ENCODE peak calls at places on chromosome 22, in six cellular contexts. One of them, this sample, is unnamed.

GRCh38 chr22:49045276-49045675 is 782.4 kb downstream of the BRD1 start:
- DNase-seq in CD8-positive, alpha-beta T cell: no peak
- DNase-seq in testis: no peak
- DNase-seq in foreskin keratinocyte: no peak
- DNase-seq in upper lobe of right lung: no peak
- DNase-seq in PC-3: no peak
- DNase-seq in this sample: no peak

GRCh38 chr22:31637938-31638618 is 23.9 kb downstream of the PISD start:
- DNase-seq in CD8-positive, alpha-beta T cell: no peak
- DNase-seq in testis: no peak
- DNase-seq in foreskin keratinocyte: no peak
- DNase-seq in upper lobe of right lung: no peak
- DNase-seq in PC-3: no peak
- DNase-seq in this sample: peak; percentile 30

GRCh38 chr22:32158712-32159533 is at the start of gene C22orf42:
- DNase-seq in CD8-positive, alpha-beta T cell: no peak
- DNase-seq in testis: no peak
- DNase-seq in foreskin keratinocyte: no peak
- DNase-seq in upper lobe of right lung: no peak
- DNase-seq in PC-3: no peak
- DNase-seq in this sample: no peak

GRCh38 chr22:32487021-32487420 is 12.4 kb downstream of the FBXO7 start:
- DNase-seq in CD8-positive, alpha-beta T cell: no peak
- DNase-seq in testis: no peak
- DNase-seq in foreskin keratinocyte: no peak
- DNase-seq in upper lobe of right lung: no peak
- DNase-seq in PC-3: no peak
- DNase-seq in this sample: no peak

GRCh38 chr22:31229402-31230140 is 17.5 kb downstream of the LIMK2 start:
- DNase-seq in CD8-positive, alpha-beta T cell: no peak
- DNase-seq in testis: peak; percentile 81
- DNase-seq in foreskin keratinocyte: no peak
- DNase-seq in upper lobe of right lung: no peak
- DNase-seq in PC-3: no peak
- DNase-seq in this sample: no peak

GRCh38 chr22:40449676-40450035 is 79.3 kb downstream of the SGSM3 start:
- DNase-seq in CD8-positive, alpha-beta T cell: no peak
- DNase-seq in testis: no peak
- DNase-seq in foreskin keratinocyte: no peak
- DNase-seq in upper lobe of right lung: no peak
- DNase-seq in PC-3: no peak
- DNase-seq in this sample: peak; percentile 37

GRCh38 chr22:24005201-24005600 is at the start of gene GSTT4:
- DNase-seq in CD8-positive, alpha-beta T cell: no peak
- DNase-seq in testis: no peak
- DNase-seq in foreskin keratinocyte: no peak
- DNase-seq in upper lobe of right lung: no peak
- DNase-seq in PC-3: no peak
- DNase-seq in this sample: no peak

GRCh38 chr22:50270302-50271010 is at the start of gene MAPK11:
- DNase-seq in CD8-positive, alpha-beta T cell: peak; percentile 73
- DNase-seq in testis: peak; percentile 79
- DNase-seq in foreskin keratinocyte: no peak
- DNase-seq in upper lobe of right lung: peak; percentile 87
- DNase-seq in PC-3: peak; percentile 54
- DNase-seq in this sample: peak; percentile 32

GRCh38 chr22:37601540-37602442 is 6.8 kb upstream of the GGA1 start:
- DNase-seq in CD8-positive, alpha-beta T cell: no peak
- DNase-seq in testis: peak; percentile 40
- DNase-seq in foreskin keratinocyte: no peak
- DNase-seq in upper lobe of right lung: no peak
- DNase-seq in PC-3: peak; percentile 62
- DNase-seq in this sample: peak; percentile 16

GRCh38 chr22:30265851-30266444 is 703 bp downstream of the OSM start:
- DNase-seq in CD8-positive, alpha-beta T cell: peak; percentile 82
- DNase-seq in testis: no peak
- DNase-seq in foreskin keratinocyte: no peak
- DNase-seq in upper lobe of right lung: peak; percentile 87
- DNase-seq in PC-3: no peak
- DNase-seq in this sample: no peak

GRCh38 chr22:41362615-41363014 is 19.1 kb upstream of the TEF start:
- DNase-seq in CD8-positive, alpha-beta T cell: no peak
- DNase-seq in testis: no peak
- DNase-seq in foreskin keratinocyte: no peak
- DNase-seq in upper lobe of right lung: no peak
- DNase-seq in PC-3: no peak
- DNase-seq in this sample: no peak

GRCh38 chr22:40482886-40483285 is 112.5 kb downstream of the SGSM3 start:
- DNase-seq in CD8-positive, alpha-beta T cell: no peak
- DNase-seq in testis: no peak
- DNase-seq in foreskin keratinocyte: no peak
- DNase-seq in upper lobe of right lung: no peak
- DNase-seq in PC-3: no peak
- DNase-seq in this sample: no peak

GRCh38 chr22:19933328-19934241 is 8.0 kb upstream of the COMT start:
- DNase-seq in CD8-positive, alpha-beta T cell: no peak
- DNase-seq in testis: no peak
- DNase-seq in foreskin keratinocyte: no peak
- DNase-seq in upper lobe of right lung: peak; percentile 42
- DNase-seq in PC-3: no peak
- DNase-seq in this sample: no peak

GRCh38 chr22:21020802-21021429 is 6.0 kb downstream of the P2RX6 start:
- DNase-seq in CD8-positive, alpha-beta T cell: peak; percentile 31
- DNase-seq in testis: no peak
- DNase-seq in foreskin keratinocyte: no peak
- DNase-seq in upper lobe of right lung: no peak
- DNase-seq in PC-3: peak; percentile 16
- DNase-seq in this sample: no peak

GRCh38 chr22:49765091-49765771 is 62.4 kb downstream of the BRD1 start:
- DNase-seq in CD8-positive, alpha-beta T cell: no peak
- DNase-seq in testis: peak; percentile 9
- DNase-seq in foreskin keratinocyte: no peak
- DNase-seq in upper lobe of right lung: peak; percentile 63
- DNase-seq in PC-3: no peak
- DNase-seq in this sample: no peak

GRCh38 chr22:41687901-41688364 is 734 bp downstream of the SNU13 start:
- DNase-seq in CD8-positive, alpha-beta T cell: peak; percentile 21
- DNase-seq in testis: peak; percentile 42
- DNase-seq in foreskin keratinocyte: peak; percentile 4
- DNase-seq in upper lobe of right lung: peak; percentile 69
- DNase-seq in PC-3: peak; percentile 6
- DNase-seq in this sample: no peak

GRCh38 chr22:27947461-27947860 is 28.4 kb upstream of the PITPNB start:
- DNase-seq in CD8-positive, alpha-beta T cell: no peak
- DNase-seq in testis: no peak
- DNase-seq in foreskin keratinocyte: no peak
- DNase-seq in upper lobe of right lung: no peak
- DNase-seq in PC-3: no peak
- DNase-seq in this sample: no peak

GRCh38 chr22:37498289-37498909 is 12.2 kb upstream of the MFNG start:
- DNase-seq in CD8-positive, alpha-beta T cell: peak; percentile 75
- DNase-seq in testis: no peak
- DNase-seq in foreskin keratinocyte: no peak
- DNase-seq in upper lobe of right lung: peak; percentile 68
- DNase-seq in PC-3: no peak
- DNase-seq in this sample: no peak

GRCh38 chr22:25453058-25453457 is 111.4 kb upstream of the GRK3 start:
- DNase-seq in CD8-positive, alpha-beta T cell: no peak
- DNase-seq in testis: no peak
- DNase-seq in foreskin keratinocyte: no peak
- DNase-seq in upper lobe of right lung: no peak
- DNase-seq in PC-3: no peak
- DNase-seq in this sample: no peak
- H3K27me3 ChIP-seq in CD8-positive, alpha-beta T cell: no peaks in the 10 kb centered on the region
- H3K27me3 ChIP-seq in testis: no peaks in the 10 kb centered on the region
- H3K27me3 ChIP-seq in foreskin keratinocyte: no peaks in the 10 kb centered on the region
- H3K27me3 ChIP-seq in upper lobe of right lung: no peaks in the 10 kb centered on the region
- H3K27me3 ChIP-seq in PC-3: no peaks in the 10 kb centered on the region
- H3K27me3 ChIP-seq in this sample: no peaks in the 10 kb centered on the region

GRCh38 chr22:46937939-46938338 is 175.5 kb downstream of the TBC1D22A start:
- DNase-seq in CD8-positive, alpha-beta T cell: no peak
- DNase-seq in testis: no peak
- DNase-seq in foreskin keratinocyte: no peak
- DNase-seq in upper lobe of right lung: no peak
- DNase-seq in PC-3: no peak
- DNase-seq in this sample: no peak
- TF ChIP-seq CTCF in CD8-positive, alpha-beta T cell: no peak
- TF ChIP-seq CTCF in testis: no peak
- TF ChIP-seq CTCF in foreskin keratinocyte: no peak
- TF ChIP-seq CTCF in upper lobe of right lung: no peak
- TF ChIP-seq CTCF in PC-3: no peak
- TF ChIP-seq CTCF in this sample: no peak

DNA sequence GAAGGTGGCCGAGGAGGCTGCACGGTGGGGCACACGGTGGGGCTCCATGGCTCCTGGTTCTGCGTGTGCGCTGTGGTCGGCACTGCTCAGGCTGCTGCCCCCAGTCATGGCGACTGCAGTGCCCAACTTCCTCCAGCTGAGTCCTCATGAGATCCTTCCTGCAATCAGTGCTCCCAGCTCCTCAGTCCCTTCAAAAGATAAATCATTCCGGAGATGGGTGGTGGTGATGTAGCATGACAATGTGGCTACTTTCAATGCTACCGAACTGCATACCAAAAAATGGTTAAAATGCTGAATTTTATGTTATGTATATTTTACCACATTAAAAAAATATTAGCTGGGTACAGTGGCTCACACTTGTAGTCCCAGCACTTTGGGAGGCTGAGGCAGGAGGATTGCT is 14.1 kb upstream of the VPREB1 start:
- DNase-seq in CD8-positive, alpha-beta T cell: no peak
- DNase-seq in testis: no peak
- DNase-seq in foreskin keratinocyte: no peak
- DNase-seq in upper lobe of right lung: no peak
- DNase-seq in PC-3: no peak
- DNase-seq in this sample: no peak
- H3K27me3 ChIP-seq in CD8-positive, alpha-beta T cell: no peaks in the 10 kb centered on the region
- H3K27me3 ChIP-seq in testis: no peaks in the 10 kb centered on the region
- H3K27me3 ChIP-seq in foreskin keratinocyte: no peaks in the 10 kb centered on the region
- H3K27me3 ChIP-seq in upper lobe of right lung: peaks cover 7% of the 10 kb centered on the region
- H3K27me3 ChIP-seq in PC-3: no peaks in the 10 kb centered on the region
- H3K27me3 ChIP-seq in this sample: no peaks in the 10 kb centered on the region

GRCh38 chr22:18024276-18024939 is at the start of gene MICAL3:
- DNase-seq in CD8-positive, alpha-beta T cell: peak; percentile 58
- DNase-seq in testis: peak; percentile 63
- DNase-seq in foreskin keratinocyte: no peak
- DNase-seq in upper lobe of right lung: peak; percentile 70
- DNase-seq in PC-3: peak; percentile 74
- DNase-seq in this sample: no peak
- TF ChIP-seq CTCF in CD8-positive, alpha-beta T cell: peak; percentile 47
- TF ChIP-seq CTCF in testis: peak; percentile 50
- TF ChIP-seq CTCF in foreskin keratinocyte: peak; percentile 83
- TF ChIP-seq CTCF in upper lobe of right lung: peak; percentile 47
- TF ChIP-seq CTCF in PC-3: peak; percentile 51
- TF ChIP-seq CTCF in this sample: peak; percentile 65

DNA sequence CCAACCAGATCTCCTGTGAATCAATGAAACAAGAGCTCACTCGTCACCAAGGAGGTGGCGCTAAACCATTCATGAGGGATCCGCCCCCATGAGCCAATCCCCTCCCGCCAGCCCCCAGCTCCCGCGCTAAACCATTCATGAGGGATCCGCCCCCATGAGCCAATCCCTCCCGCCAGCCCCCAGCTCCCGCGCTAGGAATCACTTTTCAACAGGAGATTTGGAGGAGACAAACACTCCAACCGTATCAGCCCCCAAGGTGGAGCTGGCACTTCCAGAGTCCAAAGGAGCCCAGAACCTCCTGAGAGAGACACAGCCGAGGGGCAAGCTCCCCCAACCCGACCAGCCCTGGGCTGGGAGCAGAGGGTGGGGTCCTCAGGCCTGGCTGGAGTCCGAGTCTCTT is 40.9 kb upstream of the PRR5 start:
- DNase-seq in CD8-positive, alpha-beta T cell: no peak
- DNase-seq in testis: no peak
- DNase-seq in foreskin keratinocyte: no peak
- DNase-seq in upper lobe of right lung: no peak
- DNase-seq in PC-3: no peak
- DNase-seq in this sample: no peak
- H3K27me3 ChIP-seq in CD8-positive, alpha-beta T cell: no peaks in the 10 kb centered on the region
- H3K27me3 ChIP-seq in testis: no peaks in the 10 kb centered on the region
- H3K27me3 ChIP-seq in foreskin keratinocyte: peaks cover 19% of the 10 kb centered on the region
- H3K27me3 ChIP-seq in upper lobe of right lung: peaks cover 4% of the 10 kb centered on the region
- H3K27me3 ChIP-seq in PC-3: peaks cover 3% of the 10 kb centered on the region
- H3K27me3 ChIP-seq in this sample: no peaks in the 10 kb centered on the region

GRCh38 chr22:36104435-36104834 is 56.1 kb downstream of the APOL3 start:
- DNase-seq in CD8-positive, alpha-beta T cell: no peak
- DNase-seq in testis: no peak
- DNase-seq in foreskin keratinocyte: no peak
- DNase-seq in upper lobe of right lung: no peak
- DNase-seq in PC-3: no peak
- DNase-seq in this sample: no peak
- TF ChIP-seq CTCF in CD8-positive, alpha-beta T cell: no peak
- TF ChIP-seq CTCF in testis: no peak
- TF ChIP-seq CTCF in foreskin keratinocyte: peak; percentile 34
- TF ChIP-seq CTCF in upper lobe of right lung: no peak
- TF ChIP-seq CTCF in PC-3: no peak
- TF ChIP-seq CTCF in this sample: peak; percentile 43